ENCODE peak calls at places on chromosome 15, in four cellular contexts. T, M, J and Y are unnamed samples.

GRCh38 chr15:89332446-89332845 is 2.2 kb downstream of the POLG start:
- DNase-seq in T (no peak), M (no peak), J (peak; percentile 60), Y (peak; percentile 21)

GRCh38 chr15:48625126-48625525 is 20.4 kb downstream of the FBN1 start:
- DNase-seq in T (no peak), M (no peak), J (no peak), Y (no peak)

GRCh38 chr15:79243723-79244122 is 38.8 kb upstream of the ANKRD34C start:
- DNase-seq in T (no peak), M (no peak), J (no peak), Y (no peak)

GRCh38 chr15:73258271-73259108 is 110.3 kb downstream of the HCN4 start:
- DNase-seq in T (peak; percentile 26), M (no peak), J (no peak), Y (no peak)

GRCh38 chr15:96395687-96396086 is 65.2 kb downstream of the NR2F2 start:
- DNase-seq in T (no peak), M (no peak), J (no peak), Y (no peak)

GRCh38 chr15:69974321-69974720 is 123.4 kb downstream of the TLE3 start:
- DNase-seq in T (no peak), M (no peak), J (no peak), Y (no peak)

GRCh38 chr15:57323299-57323805 is 53.0 kb upstream of the CGNL1 start:
- DNase-seq in T (no peak), M (no peak), J (no peak), Y (no peak)

GRCh38 chr15:89099968-89100367 is 11.7 kb downstream of the ABHD2 start:
- DNase-seq in T (no peak), M (no peak), J (no peak), Y (no peak)

GRCh38 chr15:31316135-31316795 is 10.4 kb upstream of the KLF13 start:
- DNase-seq in T (no peak), M (no peak), J (no peak), Y (no peak)

GRCh38 chr15:92958105-92958504 is 58.0 kb downstream of the CHD2 start:
- DNase-seq in T (no peak), M (no peak), J (no peak), Y (no peak)

GRCh38 chr15:83285979-83286553 is 1.6 kb upstream of the BNC1 start:
- DNase-seq in T (no peak), M (no peak), J (no peak), Y (no peak)

GRCh38 chr15:90104551-90104950 is 2.3 kb upstream of the IDH2 start:
- DNase-seq in T (no peak), M (no peak), J (no peak), Y (no peak)

GRCh38 chr15:25093455-25094029 is 138.8 kb downstream of the SNRPN start:
- DNase-seq in T (no peak), M (no peak), J (no peak), Y (no peak)

GRCh38 chr15:65421360-65422215 is 1.2 kb downstream of the IGDCC4 start:
- DNase-seq in T (no peak), M (peak; percentile 63), J (peak; percentile 69), Y (no peak)

GRCh38 chr15:100385300-100385699 is 43.5 kb upstream of the ADAMTS17 start:
- DNase-seq in T (no peak), M (no peak), J (no peak), Y (no peak)

GRCh38 chr15:100384108-100384410 is 42.3 kb upstream of the ADAMTS17 start:
- DNase-seq in T (no peak), M (no peak), J (no peak), Y (no peak)

GRCh38 chr15:100383302-100384107 is 41.7 kb upstream of the ADAMTS17 start:
- DNase-seq in T (no peak), M (no peak), J (no peak), Y (peak; percentile 63)
- TF ChIP-seq SPI1 in T (no peak), M (no peak), J (no peak), Y (peak; percentile 17)

DNA sequence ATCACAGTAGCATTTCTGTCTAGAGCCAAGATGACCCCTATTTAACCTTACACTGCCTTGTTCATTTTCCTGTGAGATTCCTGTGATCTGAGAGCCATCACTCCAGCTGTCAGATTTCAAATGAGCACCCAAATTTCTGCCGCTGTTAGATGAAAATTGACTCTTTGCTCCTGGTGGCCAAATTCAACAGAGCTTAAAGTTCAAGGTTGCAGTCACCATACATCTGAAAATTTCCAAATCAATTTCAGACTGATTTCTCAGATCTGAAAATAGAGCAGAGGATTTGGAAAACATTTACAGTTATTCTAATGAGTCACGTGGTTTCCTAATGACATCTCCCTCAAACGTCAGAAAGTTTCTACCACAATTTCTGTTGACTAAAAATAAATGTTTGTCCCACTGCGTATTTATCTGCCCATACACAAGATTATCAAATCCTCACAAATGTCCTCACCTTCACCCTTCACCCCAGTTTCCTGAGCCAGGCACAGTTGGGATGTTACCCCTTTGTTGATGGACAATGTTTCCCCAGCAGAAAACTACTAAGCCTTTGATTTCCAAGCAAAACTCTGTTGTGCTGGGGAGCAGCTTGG is 16.4 kb downstream of the HDC start:
- DNase-seq in T (no peak), M (no peak), J (no peak), Y (no peak)
- TF ChIP-seq SPI1 in T (no peak), M (no peak), J (no peak), Y (no peak)

DNA sequence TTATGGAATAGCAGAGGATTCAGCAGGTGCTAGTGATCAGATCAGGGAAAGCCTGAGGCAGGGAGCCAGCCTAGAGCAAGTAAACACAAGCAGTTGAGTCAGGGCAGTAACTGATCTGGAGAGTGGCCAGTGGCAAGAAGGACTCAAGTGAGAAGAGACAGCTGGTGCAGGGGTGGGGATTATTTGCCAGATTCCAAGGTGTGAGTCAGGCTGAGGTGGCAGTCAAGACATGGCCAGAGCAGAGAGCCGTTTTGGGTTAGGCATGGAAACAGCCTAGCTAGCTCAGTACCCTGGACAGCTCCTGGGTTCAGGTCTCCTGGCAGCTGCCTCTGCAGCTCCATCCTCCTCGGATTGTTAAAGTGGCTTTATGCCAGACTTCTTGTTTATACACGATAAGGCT is 281.9 kb upstream of the ONECUT1 start:
- DNase-seq in T (no peak), M (no peak), J (no peak), Y (peak; percentile 5)
- TF ChIP-seq SPI1 in T (no peak), M (no peak), J (no peak), Y (no peak)

GRCh38 chr15:37098468-37099320 is 1.7 kb downstream of the MEIS2 start:
- DNase-seq in T (no peak), M (no peak), J (peak; percentile 43), Y (peak; percentile 20)
- TF ChIP-seq SPI1 in T (no peak), M (no peak), J (no peak), Y (no peak)

GRCh38 chr15:63502137-63502801 is 2.1 kb upstream of the USP3 start:
- DNase-seq in T (no peak), M (no peak), J (no peak), Y (no peak)
- TF ChIP-seq SPI1 in T (no peak), M (no peak), J (no peak), Y (no peak)

GRCh38 chr15:63803106-63803886 is 30.5 kb downstream of the HERC1 start:
- DNase-seq in T (no peak), M (no peak), J (no peak), Y (no peak)

GRCh38 chr15:63801910-63802309 is 31.8 kb downstream of the HERC1 start:
- DNase-seq in T (no peak), M (no peak), J (no peak), Y (no peak)

GRCh38 chr15:63800739-63801138 is 33.0 kb downstream of the HERC1 start:
- DNase-seq in T (no peak), M (no peak), J (no peak), Y (no peak)

GRCh38 chr15:63801171-63801570 is 32.6 kb downstream of the HERC1 start:
- DNase-seq in T (no peak), M (no peak), J (no peak), Y (no peak)

GRCh38 chr15:63805993-63806980 is 27.5 kb downstream of the HERC1 start:
- DNase-seq in T (no peak), M (no peak), J (no peak), Y (no peak)
- TF ChIP-seq SPI1 in T (no peak), M (no peak), J (no peak), Y (no peak)

GRCh38 chr15:40389824-40390595 is 7.5 kb downstream of the KNSTRN start:
- DNase-seq in T (no peak), M (no peak), J (no peak), Y (no peak)

GRCh38 chr15:40392986-40393948 is 10.7 kb downstream of the KNSTRN start:
- DNase-seq in T (no peak), M (no peak), J (no peak), Y (no peak)

GRCh38 chr15:40386480-40386879 is 4.0 kb downstream of the KNSTRN start:
- DNase-seq in T (no peak), M (no peak), J (no peak), Y (no peak)

GRCh38 chr15:40388941-40389823 is 6.7 kb downstream of the KNSTRN start:
- DNase-seq in T (no peak), M (no peak), J (no peak), Y (peak; percentile 58)
- TF ChIP-seq SPI1 in T (no peak), M (no peak), J (no peak), Y (no peak)

GRCh38 chr15:72058590-72058989 is 59.4 kb downstream of the MYO9A start:
- DNase-seq in T (no peak), M (no peak), J (no peak), Y (no peak)
- TF ChIP-seq SPI1 in T (no peak), M (no peak), J (no peak), Y (no peak)